ENCODE peak calls at places on chromosomes 13 and 19, in five cellular contexts. B is fibroblast of lung; E is activated T-helper 1 cell treated with anti-CD3 and anti-CD28 coated beads, Interleukin-12 subunit alpha, Interleukin-12 subunit beta, Interleukin-2, Interleukin-4 antibody, amounts not matched to agents 30 ng/mL and 10 ng/mL and 1 ng/mL, durations not matched to agents 14 hours and 24 hours and 36 hours; W is HT-29; S is thoracic aorta. G is an unnamed sample.

GRCh38 chr13:30734434-30734833 is 909 bp upstream of the ALOX5AP start:
- DNase-seq in W (no peak), B (peak; percentile 87), E (no peak), S (no peak), G (no peak)

GRCh38 chr19:39270091-39270871 is 2.1 kb downstream of the IFNL2 start:
- DNase-seq in S (no peak), E (no peak), B (no peak), W (no peak), G (no peak)

GRCh38 chr19:19406878-19407639 is 1.6 kb downstream of the GATAD2A start:
- DNase-seq in S (no peak), B (peak; percentile 52), W (peak; percentile 59), E (peak; percentile 17), G (no peak)

GRCh38 chr13:48234652-48235099 is 1.7 kb downstream of the ITM2B start:
- DNase-seq in S (no peak), W (peak; percentile 23), B (no peak), E (no peak), G (no peak)

GRCh38 chr13:31174018-31174417 is 12.3 kb upstream of the HSPH1 start:
- DNase-seq in B (peak; percentile 33), W (no peak), E (no peak), S (no peak), G (no peak)

GRCh38 chr19:54465367-54466109 is 2.0 kb upstream of the LENG9 start:
- DNase-seq in B (no peak), W (no peak), S (no peak), E (no peak), G (no peak)

GRCh38 chr13:99620806-99621205 is 119.5 kb downstream of the TM9SF2 start:
- DNase-seq in W (no peak), E (no peak), S (no peak), B (no peak), G (no peak)

GRCh38 chr19:40576585-40577451 is at the start of gene SHKBP1:
- DNase-seq in S (peak; percentile 78), E (peak; percentile 92), W (peak; percentile 99), B (peak; percentile 92), G (peak; percentile 56)

GRCh38 chr13:30567072-30567471 is 50.6 kb upstream of the USPL1 start:
- DNase-seq in S (no peak), B (peak; percentile 40), E (no peak), W (no peak), G (no peak)

GRCh38 chr13:20174656-20175405 is 14.0 kb upstream of the GJA3 start:
- DNase-seq in E (no peak), B (peak; percentile 94), S (peak; percentile 80), W (peak; percentile 96), G (peak; percentile 38)

GRCh38 chr19:23437901-23438300 is 42.6 kb upstream of the ZNF91 start:
- DNase-seq in E (no peak), W (peak; percentile 6), S (no peak), B (no peak), G (no peak)

GRCh38 chr13:40692946-40693345 is 26.5 kb upstream of the FOXO1 start:
- DNase-seq in S (no peak), E (no peak), W (no peak), B (peak; percentile 77), G (no peak)

GRCh38 chr13:110036060-110036459 is 249.7 kb upstream of the IRS2 start:
- DNase-seq in E (no peak), B (no peak), S (no peak), W (no peak), G (no peak)

GRCh38 chr13:98022210-98022609 is 68.7 kb downstream of the IPO5 start:
- DNase-seq in S (no peak), E (no peak), W (no peak), B (peak; percentile 90), G (peak; percentile 72)

GRCh38 chr19:39679056-39679790 is 23.5 kb downstream of the LGALS16 start:
- DNase-seq in W (no peak), S (no peak), E (peak; percentile 34), B (no peak), G (no peak)

GRCh38 chr19:2952953-2953481 is 8.2 kb upstream of the ZNF77 start:
- DNase-seq in S (no peak), B (peak; percentile 19), E (no peak), W (peak; percentile 79), G (no peak)

GRCh38 chr19:48989701-48990291 is 3.3 kb downstream of the GYS1 start:
- DNase-seq in B (no peak), W (no peak), S (no peak), E (no peak), G (no peak)

GRCh38 chr19:32191921-32192320 is 153.5 kb upstream of the ZNF507 start:
- DNase-seq in S (no peak), E (no peak), W (no peak), B (no peak), G (no peak)

G was measured in AG04449.